ENCODE peak calls at places on chromosome X, in five cellular contexts. P, Z, F, U and T are unnamed samples.

GRCh38 chrX:3581609-3582108 is 131.8 kb downstream of the PRKX start:
- DNase-seq in F (no peak), U (no peak), P (no peak), Z (no peak), T (no peak)

GRCh38 chrX:118496763-118497079 is 1.1 kb downstream of the DOCK11 start:
- DNase-seq in Z (no peak), U (no peak), F (no peak), P (no peak), T (no peak)

GRCh38 chrX:44106864-44107263 is 133.7 kb upstream of the NDP start:
- DNase-seq in F (no peak), U (no peak), Z (no peak), P (no peak), T (no peak)

GRCh38 chrX:135396566-135396965 is 25.2 kb upstream of the SMIM10L2A start:
- DNase-seq in P (no peak), F (no peak), U (no peak), Z (no peak), T (no peak)

GRCh38 chrX:40778861-40779575 is 43.7 kb upstream of the MED14 start:
- DNase-seq in P (no peak), Z (no peak), U (no peak), F (no peak), T (no peak)

GRCh38 chrX:115549008-115549407 is 12.0 kb upstream of the PLS3 start:
- DNase-seq in Z (no peak), F (no peak), U (no peak), P (no peak), T (no peak)

GRCh38 chrX:20265726-20266681 is 705 bp downstream of the RPS6KA3 start:
- DNase-seq in U (peak), F (no peak), Z (peak), P (peak), T (peak)

GRCh38 chrX:146224442-146224841 is 406.8 kb downstream of the SLITRK2 start:
- DNase-seq in P (no peak), F (no peak), U (no peak), Z (no peak), T (no peak)

GRCh38 chrX:8084023-8084422 is 87.0 kb downstream of the VCX2 start:
- DNase-seq in U (no peak), Z (no peak), P (no peak), F (no peak), T (no peak)

GRCh38 chrX:54978448-54978847 is 15.5 kb downstream of the PFKFB1 start:
- DNase-seq in U (no peak), F (no peak), P (no peak), Z (no peak), T (no peak)

GRCh38 chrX:40644821-40645358 is 2.5 kb downstream of the CXorf38 start:
- DNase-seq in Z (peak), F (no peak), P (peak), U (peak), T (peak)

GRCh38 chrX:125757794-125758564 is 408.1 kb downstream of the DCAF12L2 start:
- DNase-seq in U (no peak), P (no peak), F (no peak), Z (peak), T (peak)

GRCh38 chrX:905828-906566 is 275.4 kb downstream of the SHOX start:
- DNase-seq in P (no peak), Z (no peak), F (no peak), U (no peak), T (no peak)

GRCh38 chrX:65601530-65602281 is 65.7 kb upstream of the MSN start:
- DNase-seq in F (peak), Z (peak), U (peak), P (peak), T (peak)

GRCh38 chrX:13147758-13148157 is 103.3 kb upstream of the FAM9C start:
- DNase-seq in U (no peak), P (no peak), F (no peak), Z (no peak), T (no peak)

GRCh38 chrX:56796641-56797395 is 67.8 kb downstream of the NBDY start:
- DNase-seq in F (no peak), U (no peak), P (no peak), Z (no peak), T (no peak)

GRCh38 chrX:147912093-147912801 is 528 bp downstream of the FMR1 start:
- DNase-seq in Z (no peak), U (peak), P (peak), F (no peak), T (peak)

GRCh38 chrX:44596277-44596676 is 53.6 kb upstream of the FUNDC1 start:
- DNase-seq in U (no peak), P (no peak), Z (no peak), F (no peak), T (no peak)

GRCh38 chrX:19440713-19441112 is 74.6 kb downstream of the MAP3K15 start:
- DNase-seq in Z (no peak), U (no peak), P (peak), F (no peak), T (no peak)

GRCh38 chrX:111823068-111823467 is 52.9 kb upstream of the TRPC5OS start:
- DNase-seq in F (no peak), U (no peak), Z (no peak), P (no peak), T (no peak)

GRCh38 chrX:47216393-47216925 is 2.0 kb upstream of the CDK16 start:
- DNase-seq in Z (no peak), U (no peak), P (no peak), F (no peak), T (no peak)

GRCh38 chrX:103464774-103465117 is 54.5 kb downstream of the RAB40A start:
- DNase-seq in Z (peak), P (peak), U (peak), F (no peak), T (peak)

GRCh38 chrX:145886469-145886868 is 68.8 kb downstream of the SLITRK2 start:
- DNase-seq in P (no peak), F (no peak), U (no peak), Z (no peak), T (no peak)

GRCh38 chrX:48460031-48460430 is 10.0 kb downstream of the SLC38A5 start:
- DNase-seq in F (no peak), U (no peak), Z (no peak), P (no peak), T (no peak)

GRCh38 chrX:149916745-149917392 is 12.5 kb upstream of the HSFX4 start:
- DNase-seq in P (no peak), Z (no peak), U (no peak), F (no peak), T (no peak)

GRCh38 chrX:16946361-16946964 is at the start of gene REPS2:
- DNase-seq in P (peak), Z (peak), F (peak), U (peak), T (peak)

GRCh38 chrX:13000311-13000811 is 25.5 kb downstream of the TMSB4X start:
- DNase-seq in U (no peak), Z (no peak), F (no peak), P (peak), T (peak)

GRCh38 chrX:2320580-2321327 is 180.0 kb downstream of the DHRSX start:
- DNase-seq in F (no peak), U (peak), Z (peak), P (peak), T (peak)

GRCh38 chrX:57083143-57083542 is 38.2 kb downstream of the SPIN2B start:
- DNase-seq in Z (no peak), F (no peak), U (no peak), P (no peak), T (no peak)

GRCh38 chrX:120769576-120770341 is 105.9 kb downstream of the CT47B1 start:
- DNase-seq in U (no peak), P (no peak), Z (no peak), F (no peak), T (no peak)
- H3K4me3 ChIP-seq in U (no peak), P (no peak), Z (no peak), F (no peak), T (no peak)

DNA sequence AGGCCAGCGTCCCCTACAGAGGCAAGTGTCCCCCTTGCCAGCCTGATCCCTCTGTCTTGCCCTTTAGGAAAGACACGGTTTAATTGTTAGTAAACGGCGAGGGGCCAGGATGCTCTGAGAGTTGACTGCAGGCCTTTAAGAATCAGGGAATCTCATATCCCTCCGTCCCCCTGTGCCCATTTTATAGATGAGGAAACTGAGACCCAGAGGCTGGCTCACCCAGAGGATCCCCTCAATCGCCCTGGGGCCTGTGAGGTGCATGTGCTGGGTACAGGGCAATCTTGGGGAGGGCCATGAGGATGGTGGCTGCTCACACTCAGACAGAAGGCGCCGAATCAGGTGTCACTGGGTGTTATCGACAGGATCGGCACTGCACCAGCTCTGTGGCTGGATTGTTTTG is 575 bp downstream of the ZNF185 start:
- DNase-seq in P (no peak), Z (no peak), U (no peak), F (no peak), T (no peak)
- H3K4me3 ChIP-seq in P (peak), Z (no peak), U (no peak), F (no peak), T (no peak)

GRCh38 chrX:112839856-112840255 is 775 bp downstream of the AMOT start:
- DNase-seq in P (no peak), Z (no peak), U (no peak), F (no peak), T (no peak)
- H3K4me3 ChIP-seq in P (peak), Z (peak), U (peak), F (peak), T (peak)

GRCh38 chrX:53442322-53442631 is 8.1 kb upstream of the HSD17B10 start:
- DNase-seq in Z (no peak), F (no peak), U (no peak), P (peak), T (no peak)
- H3K4me3 ChIP-seq in Z (no peak), F (no peak), U (peak), P (peak), T (no peak)

GRCh38 chrX:36986231-36986630 is 21.9 kb upstream of the FAM47C start:
- DNase-seq in Z (no peak), P (peak), F (no peak), U (no peak), T (no peak)
- H3K4me3 ChIP-seq in Z (no peak), P (peak), F (no peak), U (peak), T (no peak)

GRCh38 chrX:153981231-153981630 is 8.7 kb downstream of the TMEM187 start:
- DNase-seq in P (no peak), U (no peak), F (no peak), Z (no peak), T (no peak)
- H3K4me3 ChIP-seq in P (no peak), U (no peak), F (no peak), Z (no peak), T (no peak)

GRCh38 chrX:129953334-129953648 is 29.1 kb upstream of the BCORL1 start:
- DNase-seq in Z (no peak), U (peak), F (no peak), P (no peak), T (no peak)
- H3K4me3 ChIP-seq in Z (no peak), U (no peak), F (peak), P (peak), T (peak)

GRCh38 chrX:80334583-80334982 is 85.7 kb upstream of the TENT5D start:
- DNase-seq in Z (no peak), U (no peak), F (no peak), P (no peak), T (no peak)
- H3K4me3 ChIP-seq in Z (no peak), U (peak), F (peak), P (peak), T (peak)